ENCODE peak calls at places on chromosome 18, in four cellular contexts. Z is iris pigment epithelial cell; M is activated naive CD4-positive, alpha-beta T cell treated with Interleukin-2 at 50 U/mL for 16 hours; P is caudate nucleus. E is an unnamed sample.
A peak's percentile ranks its signal among the peaks of the same experiment; 100 is the strongest.

GRCh38 chr18:43393174-43393573 is 115.9 kb upstream of the SYT4 start:
- DNase-seq in M (no peak), Z (no peak), P (no peak), E (no peak)

GRCh38 chr18:79203017-79203605 is 133.9 kb downstream of the ATP9B start:
- DNase-seq in M (peak; percentile 34), P (no peak), Z (peak; percentile 17), E (no peak)

GRCh38 chr18:47932603-47933002 is 2.1 kb upstream of the SMAD2 start:
- DNase-seq in Z (no peak), P (no peak), M (no peak), E (no peak)

GRCh38 chr18:37481058-37481457 is 84.5 kb downstream of the CELF4 start:
- DNase-seq in P (no peak), Z (no peak), M (no peak), E (no peak)

GRCh38 chr18:72808688-72809087 is 59.1 kb downstream of the NETO1 start:
- DNase-seq in Z (no peak), M (no peak), P (no peak), E (no peak)

GRCh38 chr18:13618760-13619438 is 107.5 kb downstream of the FAM210A start:
- DNase-seq in M (no peak), P (no peak), Z (no peak), E (no peak)

GRCh38 chr18:61743775-61744531 is 148.9 kb downstream of the RNF152 start:
- DNase-seq in Z (peak; percentile 15), M (no peak), P (no peak), E (no peak)

GRCh38 chr18:43919565-43919964 is 642.3 kb upstream of the SYT4 start:
- DNase-seq in M (no peak), Z (peak; percentile 11), P (no peak), E (no peak)

GRCh38 chr18:7370812-7371211 is 139.9 kb downstream of the LRRC30 start:
- DNase-seq in P (peak; percentile 2), Z (no peak), M (no peak), E (no peak)

GRCh38 chr18:78704960-78705600 is 274.5 kb upstream of the SALL3 start:
- DNase-seq in Z (no peak), M (no peak), P (no peak), E (no peak)

GRCh38 chr18:68854786-68855391 is 57.0 kb downstream of the CCDC102B start:
- DNase-seq in P (no peak), Z (no peak), M (no peak), E (no peak)

GRCh38 chr18:63073481-63073880 is 246.1 kb downstream of the BCL2 start:
- DNase-seq in Z (no peak), M (no peak), P (no peak), E (no peak)

GRCh38 chr18:59861009-59861408 is 38.8 kb upstream of the PMAIP1 start:
- DNase-seq in M (no peak), P (no peak), Z (peak; percentile 60), E (no peak)

GRCh38 chr18:58402951-58403702 is 225.8 kb downstream of the ALPK2 start:
- DNase-seq in M (no peak), Z (no peak), P (no peak), E (no peak)

GRCh38 chr18:28045176-28045810 is 131.6 kb downstream of the CDH2 start:
- DNase-seq in M (no peak), P (no peak), Z (peak; percentile 85), E (no peak)

GRCh38 chr18:48928787-48929186 is 22.0 kb downstream of the SMAD7 start:
- DNase-seq in P (no peak), M (peak; percentile 77), Z (peak; percentile 65), E (peak; percentile 69)

GRCh38 chr18:21167641-21168372 is 56.2 kb upstream of the ROCK1 start:
- DNase-seq in Z (no peak), P (no peak), M (no peak), E (no peak)

GRCh38 chr18:3156325-3156640 is 63.5 kb downstream of the MYOM1 start:
- DNase-seq in Z (no peak), M (no peak), P (no peak), E (no peak)

GRCh38 chr18:13584826-13585225 is 141.5 kb downstream of the FAM210A start:
- DNase-seq in M (no peak), P (no peak), Z (no peak), E (no peak)

GRCh38 chr18:23134780-23135678 is at the start of gene CABLES1:
- DNase-seq in Z (peak; percentile 57), P (peak; percentile 86), M (peak; percentile 16), E (peak; percentile 28)

GRCh38 chr18:57727952-57728807 is 74.9 kb downstream of the ATP8B1 start:
- DNase-seq in P (no peak), M (no peak), Z (peak; percentile 65), E (no peak)

GRCh38 chr18:76350134-76351025 is 144.7 kb downstream of the ZNF516 start:
- DNase-seq in P (no peak), Z (no peak), M (no peak), E (no peak)

GRCh38 chr18:77073336-77074093 is 59.1 kb downstream of the MBP start:
- DNase-seq in P (no peak), M (no peak), Z (no peak), E (no peak)

GRCh38 chr18:54112356-54112755 is 112.1 kb downstream of the MBD2 start:
- DNase-seq in P (no peak), Z (no peak), M (no peak), E (no peak)

GRCh38 chr18:55879331-55879730 is 291.3 kb upstream of the TCF4 start:
- DNase-seq in M (no peak), Z (no peak), P (no peak), E (no peak)

E was measured in hippocampal formation.